ENCODE peak calls at places on chromosomes 3 and 15, in six cellular contexts. One of them, this sample, is unnamed.

GRCh38 chr15:69853572-69853971 is 244.1 kb downstream of the TLE3 start:
- DNase-seq in AG10803: peak
- DNase-seq in WTC11: no peak
- DNase-seq in activated CD4-positive, alpha-beta T cell treated with anti-CD3 and anti-CD28 coated beads, Interleukin-2, amount 50 U/mL, for 1 hour: no peak
- DNase-seq in pons: peak
- DNase-seq in islet precursor cell: peak
- DNase-seq in this sample: peak

GRCh38 chr3:48614044-48614443 is 4.6 kb upstream of the UQCRC1 start:
- DNase-seq in WTC11: no peak
- DNase-seq in pons: no peak
- DNase-seq in AG10803: peak
- DNase-seq in activated CD4-positive, alpha-beta T cell treated with anti-CD3 and anti-CD28 coated beads, Interleukin-2, amount 50 U/mL, for 1 hour: no peak
- DNase-seq in islet precursor cell: no peak
- DNase-seq in this sample: no peak

GRCh38 chr3:65833761-65834505 is 204.8 kb downstream of the MAGI1 start:
- DNase-seq in activated CD4-positive, alpha-beta T cell treated with anti-CD3 and anti-CD28 coated beads, Interleukin-2, amount 50 U/mL, for 1 hour: no peak
- DNase-seq in islet precursor cell: no peak
- DNase-seq in pons: no peak
- DNase-seq in WTC11: no peak
- DNase-seq in AG10803: peak
- DNase-seq in this sample: no peak

GRCh38 chr3:169094204-169094603 is 569.3 kb downstream of the MECOM start:
- DNase-seq in WTC11: no peak
- DNase-seq in activated CD4-positive, alpha-beta T cell treated with anti-CD3 and anti-CD28 coated beads, Interleukin-2, amount 50 U/mL, for 1 hour: no peak
- DNase-seq in pons: no peak
- DNase-seq in islet precursor cell: no peak
- DNase-seq in AG10803: no peak
- DNase-seq in this sample: no peak

GRCh38 chr15:100835626-100836025 is 44.0 kb upstream of the ALDH1A3 start:
- DNase-seq in pons: no peak
- DNase-seq in islet precursor cell: no peak
- DNase-seq in WTC11: no peak
- DNase-seq in activated CD4-positive, alpha-beta T cell treated with anti-CD3 and anti-CD28 coated beads, Interleukin-2, amount 50 U/mL, for 1 hour: no peak
- DNase-seq in AG10803: no peak
- DNase-seq in this sample: no peak

GRCh38 chr15:42121667-42122066 is 27.3 kb upstream of the PLA2G4D start:
- DNase-seq in WTC11: no peak
- DNase-seq in islet precursor cell: no peak
- DNase-seq in pons: no peak
- DNase-seq in AG10803: no peak
- DNase-seq in activated CD4-positive, alpha-beta T cell treated with anti-CD3 and anti-CD28 coated beads, Interleukin-2, amount 50 U/mL, for 1 hour: no peak
- DNase-seq in this sample: no peak

GRCh38 chr3:188037116-188037718 is 116.7 kb upstream of the LPP start:
- DNase-seq in pons: no peak
- DNase-seq in activated CD4-positive, alpha-beta T cell treated with anti-CD3 and anti-CD28 coated beads, Interleukin-2, amount 50 U/mL, for 1 hour: no peak
- DNase-seq in islet precursor cell: peak
- DNase-seq in AG10803: peak
- DNase-seq in WTC11: no peak
- DNase-seq in this sample: no peak

GRCh38 chr15:26073430-26074333 is 210.6 kb upstream of the ATP10A start:
- DNase-seq in islet precursor cell: no peak
- DNase-seq in AG10803: no peak
- DNase-seq in WTC11: no peak
- DNase-seq in pons: no peak
- DNase-seq in activated CD4-positive, alpha-beta T cell treated with anti-CD3 and anti-CD28 coated beads, Interleukin-2, amount 50 U/mL, for 1 hour: no peak
- DNase-seq in this sample: no peak

GRCh38 chr15:66138882-66139281 is 114.7 kb downstream of the MEGF11 start:
- DNase-seq in islet precursor cell: no peak
- DNase-seq in activated CD4-positive, alpha-beta T cell treated with anti-CD3 and anti-CD28 coated beads, Interleukin-2, amount 50 U/mL, for 1 hour: no peak
- DNase-seq in pons: no peak
- DNase-seq in WTC11: no peak
- DNase-seq in AG10803: no peak
- DNase-seq in this sample: no peak

GRCh38 chr3:106711650-106712049 is 665.6 kb upstream of the CCDC54 start:
- DNase-seq in WTC11: no peak
- DNase-seq in AG10803: peak
- DNase-seq in pons: no peak
- DNase-seq in islet precursor cell: no peak
- DNase-seq in activated CD4-positive, alpha-beta T cell treated with anti-CD3 and anti-CD28 coated beads, Interleukin-2, amount 50 U/mL, for 1 hour: no peak
- DNase-seq in this sample: no peak

GRCh38 chr3:52221563-52222318 is 3.7 kb downstream of the TLR9 start:
- DNase-seq in AG10803: no peak
- DNase-seq in activated CD4-positive, alpha-beta T cell treated with anti-CD3 and anti-CD28 coated beads, Interleukin-2, amount 50 U/mL, for 1 hour: peak
- DNase-seq in islet precursor cell: peak
- DNase-seq in WTC11: no peak
- DNase-seq in pons: no peak
- DNase-seq in this sample: no peak

GRCh38 chr15:38941399-38941953 is 376.9 kb upstream of the RASGRP1 start:
- DNase-seq in islet precursor cell: peak
- DNase-seq in pons: no peak
- DNase-seq in activated CD4-positive, alpha-beta T cell treated with anti-CD3 and anti-CD28 coated beads, Interleukin-2, amount 50 U/mL, for 1 hour: no peak
- DNase-seq in WTC11: no peak
- DNase-seq in AG10803: peak
- DNase-seq in this sample: no peak

GRCh38 chr3:128523591-128523990 is 30.6 kb upstream of the GATA2 start:
- DNase-seq in activated CD4-positive, alpha-beta T cell treated with anti-CD3 and anti-CD28 coated beads, Interleukin-2, amount 50 U/mL, for 1 hour: no peak
- DNase-seq in WTC11: no peak
- DNase-seq in pons: no peak
- DNase-seq in islet precursor cell: no peak
- DNase-seq in AG10803: no peak
- DNase-seq in this sample: peak

GRCh38 chr3:44932986-44933944 is 42.7 kb downstream of the ZDHHC3 start:
- DNase-seq in WTC11: no peak
- DNase-seq in pons: no peak
- DNase-seq in AG10803: no peak
- DNase-seq in activated CD4-positive, alpha-beta T cell treated with anti-CD3 and anti-CD28 coated beads, Interleukin-2, amount 50 U/mL, for 1 hour: no peak
- DNase-seq in islet precursor cell: no peak
- DNase-seq in this sample: no peak

GRCh38 chr15:88681610-88682221 is 42.9 kb downstream of the ISG20 start:
- DNase-seq in AG10803: no peak
- DNase-seq in activated CD4-positive, alpha-beta T cell treated with anti-CD3 and anti-CD28 coated beads, Interleukin-2, amount 50 U/mL, for 1 hour: no peak
- DNase-seq in islet precursor cell: peak
- DNase-seq in pons: peak
- DNase-seq in WTC11: no peak
- DNase-seq in this sample: peak

GRCh38 chr3:177787279-177788041 is 590.2 kb upstream of the TBL1XR1 start:
- DNase-seq in WTC11: no peak
- DNase-seq in islet precursor cell: no peak
- DNase-seq in pons: no peak
- DNase-seq in AG10803: no peak
- DNase-seq in activated CD4-positive, alpha-beta T cell treated with anti-CD3 and anti-CD28 coated beads, Interleukin-2, amount 50 U/mL, for 1 hour: no peak
- DNase-seq in this sample: no peak

GRCh38 chr15:28132524-28133275 is 33.6 kb upstream of the OCA2 start:
- DNase-seq in AG10803: peak
- DNase-seq in islet precursor cell: no peak
- DNase-seq in WTC11: no peak
- DNase-seq in pons: no peak
- DNase-seq in activated CD4-positive, alpha-beta T cell treated with anti-CD3 and anti-CD28 coated beads, Interleukin-2, amount 50 U/mL, for 1 hour: no peak
- DNase-seq in this sample: no peak

GRCh38 chr3:181725830-181726229 is 14.1 kb downstream of the SOX2 start:
- DNase-seq in AG10803: no peak
- DNase-seq in pons: peak
- DNase-seq in activated CD4-positive, alpha-beta T cell treated with anti-CD3 and anti-CD28 coated beads, Interleukin-2, amount 50 U/mL, for 1 hour: no peak
- DNase-seq in WTC11: no peak
- DNase-seq in islet precursor cell: peak
- DNase-seq in this sample: peak

GRCh38 chr3:158050461-158050860 is 55.8 kb downstream of the SHOX2 start:
- DNase-seq in AG10803: no peak
- DNase-seq in islet precursor cell: no peak
- DNase-seq in pons: no peak
- DNase-seq in activated CD4-positive, alpha-beta T cell treated with anti-CD3 and anti-CD28 coated beads, Interleukin-2, amount 50 U/mL, for 1 hour: no peak
- DNase-seq in WTC11: no peak
- DNase-seq in this sample: no peak

GRCh38 chr3:180073561-180073960 is 36.8 kb upstream of the PEX5L start:
- DNase-seq in islet precursor cell: peak
- DNase-seq in activated CD4-positive, alpha-beta T cell treated with anti-CD3 and anti-CD28 coated beads, Interleukin-2, amount 50 U/mL, for 1 hour: no peak
- DNase-seq in WTC11: no peak
- DNase-seq in AG10803: no peak
- DNase-seq in pons: no peak
- DNase-seq in this sample: no peak

GRCh38 chr3:69930564-69930963 is 69.0 kb upstream of the SAMMSON start:
- DNase-seq in WTC11: no peak
- DNase-seq in activated CD4-positive, alpha-beta T cell treated with anti-CD3 and anti-CD28 coated beads, Interleukin-2, amount 50 U/mL, for 1 hour: no peak
- DNase-seq in pons: peak
- DNase-seq in AG10803: no peak
- DNase-seq in islet precursor cell: no peak
- DNase-seq in this sample: peak

GRCh38 chr15:94970096-94970495 is 738.7 kb downstream of the MCTP2 start:
- DNase-seq in AG10803: no peak
- DNase-seq in WTC11: no peak
- DNase-seq in pons: no peak
- DNase-seq in activated CD4-positive, alpha-beta T cell treated with anti-CD3 and anti-CD28 coated beads, Interleukin-2, amount 50 U/mL, for 1 hour: no peak
- DNase-seq in islet precursor cell: no peak
- DNase-seq in this sample: no peak

GRCh38 chr15:92707880-92708551 is 52.4 kb upstream of the FAM174B start:
- DNase-seq in activated CD4-positive, alpha-beta T cell treated with anti-CD3 and anti-CD28 coated beads, Interleukin-2, amount 50 U/mL, for 1 hour: no peak
- DNase-seq in islet precursor cell: no peak
- DNase-seq in pons: no peak
- DNase-seq in WTC11: no peak
- DNase-seq in AG10803: no peak
- DNase-seq in this sample: no peak

GRCh38 chr3:42376397-42376798 is 34.0 kb downstream of the LYZL4 start:
- DNase-seq in islet precursor cell: no peak
- DNase-seq in AG10803: peak
- DNase-seq in activated CD4-positive, alpha-beta T cell treated with anti-CD3 and anti-CD28 coated beads, Interleukin-2, amount 50 U/mL, for 1 hour: no peak
- DNase-seq in pons: no peak
- DNase-seq in WTC11: no peak
- DNase-seq in this sample: no peak

GRCh38 chr3:2765002-2765579 is 345.1 kb downstream of the IL5RA start:
- DNase-seq in islet precursor cell: peak
- DNase-seq in AG10803: no peak
- DNase-seq in activated CD4-positive, alpha-beta T cell treated with anti-CD3 and anti-CD28 coated beads, Interleukin-2, amount 50 U/mL, for 1 hour: no peak
- DNase-seq in WTC11: no peak
- DNase-seq in pons: peak
- DNase-seq in this sample: no peak

GRCh38 chr15:38455096-38455495 is 1.2 kb downstream of the FAM98B start:
- DNase-seq in AG10803: no peak
- DNase-seq in pons: peak
- DNase-seq in WTC11: no peak
- DNase-seq in activated CD4-positive, alpha-beta T cell treated with anti-CD3 and anti-CD28 coated beads, Interleukin-2, amount 50 U/mL, for 1 hour: no peak
- DNase-seq in islet precursor cell: no peak
- DNase-seq in this sample: peak

GRCh38 chr15:85924088-85924487 is 129.4 kb upstream of the KLHL25 start:
- DNase-seq in pons: no peak
- DNase-seq in WTC11: no peak
- DNase-seq in AG10803: no peak
- DNase-seq in activated CD4-positive, alpha-beta T cell treated with anti-CD3 and anti-CD28 coated beads, Interleukin-2, amount 50 U/mL, for 1 hour: no peak
- DNase-seq in islet precursor cell: no peak
- DNase-seq in this sample: no peak

GRCh38 chr15:74318376-74319137 is 48.9 kb downstream of the CYP11A1 start:
- DNase-seq in WTC11: no peak
- DNase-seq in pons: no peak
- DNase-seq in AG10803: peak
- DNase-seq in islet precursor cell: no peak
- DNase-seq in activated CD4-positive, alpha-beta T cell treated with anti-CD3 and anti-CD28 coated beads, Interleukin-2, amount 50 U/mL, for 1 hour: no peak
- DNase-seq in this sample: no peak

GRCh38 chr3:95297586-95297985 is 1234.7 kb downstream of the NSUN3 start:
- DNase-seq in islet precursor cell: no peak
- DNase-seq in AG10803: no peak
- DNase-seq in activated CD4-positive, alpha-beta T cell treated with anti-CD3 and anti-CD28 coated beads, Interleukin-2, amount 50 U/mL, for 1 hour: no peak
- DNase-seq in WTC11: no peak
- DNase-seq in pons: no peak
- DNase-seq in this sample: no peak

GRCh38 chr3:39325223-39325622 is 4.3 kb upstream of the CCR8 start:
- DNase-seq in activated CD4-positive, alpha-beta T cell treated with anti-CD3 and anti-CD28 coated beads, Interleukin-2, amount 50 U/mL, for 1 hour: no peak
- DNase-seq in pons: no peak
- DNase-seq in WTC11: no peak
- DNase-seq in islet precursor cell: no peak
- DNase-seq in AG10803: no peak
- DNase-seq in this sample: no peak

GRCh38 chr15:77642019-77642418 is 9.3 kb upstream of the LINGO1 start:
- DNase-seq in activated CD4-positive, alpha-beta T cell treated with anti-CD3 and anti-CD28 coated beads, Interleukin-2, amount 50 U/mL, for 1 hour: no peak
- DNase-seq in pons: no peak
- DNase-seq in WTC11: no peak
- DNase-seq in islet precursor cell: no peak
- DNase-seq in AG10803: no peak
- DNase-seq in this sample: no peak

GRCh38 chr15:67853454-67853853 is 13.6 kb upstream of the RNU6-1 start:
- DNase-seq in activated CD4-positive, alpha-beta T cell treated with anti-CD3 and anti-CD28 coated beads, Interleukin-2, amount 50 U/mL, for 1 hour: no peak
- DNase-seq in AG10803: no peak
- DNase-seq in pons: no peak
- DNase-seq in WTC11: no peak
- DNase-seq in islet precursor cell: peak
- DNase-seq in this sample: no peak

GRCh38 chr3:73409405-73409804 is 215.3 kb downstream of the PDZRN3 start:
- DNase-seq in WTC11: no peak
- DNase-seq in AG10803: peak
- DNase-seq in islet precursor cell: no peak
- DNase-seq in activated CD4-positive, alpha-beta T cell treated with anti-CD3 and anti-CD28 coated beads, Interleukin-2, amount 50 U/mL, for 1 hour: no peak
- DNase-seq in pons: no peak
- DNase-seq in this sample: no peak

GRCh38 chr3:127953092-127953491 is 38.1 kb downstream of the KBTBD12 start:
- DNase-seq in activated CD4-positive, alpha-beta T cell treated with anti-CD3 and anti-CD28 coated beads, Interleukin-2, amount 50 U/mL, for 1 hour: no peak
- DNase-seq in islet precursor cell: no peak
- DNase-seq in AG10803: no peak
- DNase-seq in pons: no peak
- DNase-seq in WTC11: no peak
- DNase-seq in this sample: no peak

GRCh38 chr15:81410318-81410753 is 36.3 kb upstream of the TMC3 start:
- DNase-seq in islet precursor cell: peak
- DNase-seq in WTC11: peak
- DNase-seq in AG10803: peak
- DNase-seq in pons: peak
- DNase-seq in activated CD4-positive, alpha-beta T cell treated with anti-CD3 and anti-CD28 coated beads, Interleukin-2, amount 50 U/mL, for 1 hour: no peak
- DNase-seq in this sample: peak

GRCh38 chr15:56028430-56028829 is 35.0 kb upstream of the NEDD4 start:
- DNase-seq in pons: no peak
- DNase-seq in activated CD4-positive, alpha-beta T cell treated with anti-CD3 and anti-CD28 coated beads, Interleukin-2, amount 50 U/mL, for 1 hour: no peak
- DNase-seq in islet precursor cell: no peak
- DNase-seq in WTC11: no peak
- DNase-seq in AG10803: no peak
- DNase-seq in this sample: no peak

GRCh38 chr3:141153679-141153966 is 78.0 kb upstream of the PXYLP1 start:
- DNase-seq in WTC11: no peak
- DNase-seq in pons: no peak
- DNase-seq in activated CD4-positive, alpha-beta T cell treated with anti-CD3 and anti-CD28 coated beads, Interleukin-2, amount 50 U/mL, for 1 hour: no peak
- DNase-seq in islet precursor cell: no peak
- DNase-seq in AG10803: no peak
- DNase-seq in this sample: no peak

GRCh38 chr3:114442251-114442650 is 148.4 kb downstream of the TIGIT start:
- DNase-seq in AG10803: peak
- DNase-seq in islet precursor cell: no peak
- DNase-seq in WTC11: no peak
- DNase-seq in pons: no peak
- DNase-seq in activated CD4-positive, alpha-beta T cell treated with anti-CD3 and anti-CD28 coated beads, Interleukin-2, amount 50 U/mL, for 1 hour: no peak
- DNase-seq in this sample: peak

GRCh38 chr3:57017481-57017880 is 43.0 kb upstream of the SPATA12 start:
- DNase-seq in pons: peak
- DNase-seq in islet precursor cell: peak
- DNase-seq in WTC11: no peak
- DNase-seq in AG10803: no peak
- DNase-seq in activated CD4-positive, alpha-beta T cell treated with anti-CD3 and anti-CD28 coated beads, Interleukin-2, amount 50 U/mL, for 1 hour: no peak
- DNase-seq in this sample: peak

This sample was measured in Ammon's horn.